ENCODE peak calls at places on chromosomes 11 and 22, in six cellular contexts. Z is CD4-positive, CD25-positive, alpha-beta regulatory T cell; U is fibroblast of lung; W is GM23248; K is epithelial cell of proximal tubule; P is lower lobe of right lung. N is an unnamed sample.

GRCh38 chr11:118838905-118839553 is 44.7 kb upstream of the CXCR5 start:
- DNase-seq in W (peak), U (no peak), Z (no peak), P (no peak), K (no peak), N (no peak)

GRCh38 chr11:11620251-11620965 is 1.4 kb downstream of the GALNT18 start:
- DNase-seq in Z (no peak), P (peak), U (peak), K (no peak), W (peak), N (peak)

GRCh38 chr22:44516841-44517240 is 18.8 kb upstream of the RTL6 start:
- DNase-seq in P (no peak), Z (no peak), K (no peak), U (no peak), W (no peak), N (no peak)

GRCh38 chr11:95832763-95833162 is 42.5 kb downstream of the CEP57 start:
- DNase-seq in U (peak), P (no peak), Z (no peak), K (no peak), W (peak), N (peak)

GRCh38 chr22:32574957-32575893 is 100.6 kb downstream of the FBXO7 start:
- DNase-seq in U (peak), W (no peak), Z (no peak), P (no peak), K (no peak), N (no peak)

GRCh38 chr11:45791524-45791923 is 13.4 kb upstream of the SLC35C1 start:
- DNase-seq in W (no peak), Z (no peak), K (no peak), P (no peak), U (no peak), N (no peak)

GRCh38 chr11:61751384-61751783 is 1.1 kb upstream of the MYRF start:
- DNase-seq in U (no peak), K (no peak), P (no peak), Z (no peak), W (no peak), N (no peak)

GRCh38 chr22:31861226-31861840 is 83.0 kb upstream of the YWHAH start:
- DNase-seq in Z (no peak), K (no peak), U (no peak), W (peak), P (no peak), N (peak)

GRCh38 chr22:21032037-21032842 is at the start of gene SLC7A4:
- DNase-seq in K (no peak), W (no peak), P (no peak), U (no peak), Z (no peak), N (no peak)

GRCh38 chr11:69044111-69045013 is 4.4 kb upstream of the TPCN2 start:
- DNase-seq in W (peak), U (peak), Z (no peak), K (peak), P (peak), N (peak)

GRCh38 chr22:30763815-30764686 is 69.4 kb downstream of the OSBP2 start:
- DNase-seq in Z (peak), K (peak), U (peak), W (peak), P (no peak), N (peak)

GRCh38 chr11:2562181-2562581 is 117.4 kb downstream of the KCNQ1 start:
- DNase-seq in W (no peak), P (peak), Z (no peak), K (no peak), U (no peak), N (no peak)

GRCh38 chr11:78079232-78080083 is at the start of gene NDUFC2:
- DNase-seq in U (peak), Z (peak), W (peak), P (peak), K (no peak), N (peak)

GRCh38 chr11:120065176-120065575 is 72.7 kb downstream of the TRIM29 start:
- DNase-seq in P (no peak), K (no peak), Z (no peak), U (no peak), W (no peak), N (no peak)

GRCh38 chr11:12092714-12093113 is 17.7 kb upstream of the MICAL2 start:
- DNase-seq in Z (no peak), U (no peak), W (no peak), P (no peak), K (no peak), N (no peak)

GRCh38 chr11:1484716-1485503 is 1.7 kb downstream of the MOB2 start:
- DNase-seq in U (no peak), P (peak), W (no peak), Z (no peak), K (no peak), N (no peak)

GRCh38 chr11:80186687-80187086 is 745.9 kb upstream of the TENM4 start:
- DNase-seq in Z (no peak), U (peak), P (no peak), W (no peak), K (no peak), N (no peak)

GRCh38 chr11:8744423-8744822 is 61.8 kb downstream of the RPL27A start:
- DNase-seq in W (peak), K (no peak), U (peak), P (no peak), Z (no peak), N (no peak)

GRCh38 chr11:65585396-65586246 is 9.8 kb downstream of the EHBP1L1 start:
- DNase-seq in Z (no peak), P (no peak), K (no peak), U (no peak), W (no peak), N (no peak)

GRCh38 chr11:65583589-65583988 is 7.7 kb downstream of the EHBP1L1 start:
- DNase-seq in U (no peak), W (no peak), K (no peak), P (no peak), Z (no peak), N (no peak)

GRCh38 chr11:65586247-65586630 is 9.4 kb downstream of the KCNK7 start:
- DNase-seq in U (no peak), K (no peak), P (no peak), Z (no peak), W (no peak), N (no peak)

GRCh38 chr11:65584102-65584501 is 8.2 kb downstream of the EHBP1L1 start:
- DNase-seq in Z (no peak), W (no peak), P (no peak), K (no peak), U (no peak), N (no peak)

DNA sequence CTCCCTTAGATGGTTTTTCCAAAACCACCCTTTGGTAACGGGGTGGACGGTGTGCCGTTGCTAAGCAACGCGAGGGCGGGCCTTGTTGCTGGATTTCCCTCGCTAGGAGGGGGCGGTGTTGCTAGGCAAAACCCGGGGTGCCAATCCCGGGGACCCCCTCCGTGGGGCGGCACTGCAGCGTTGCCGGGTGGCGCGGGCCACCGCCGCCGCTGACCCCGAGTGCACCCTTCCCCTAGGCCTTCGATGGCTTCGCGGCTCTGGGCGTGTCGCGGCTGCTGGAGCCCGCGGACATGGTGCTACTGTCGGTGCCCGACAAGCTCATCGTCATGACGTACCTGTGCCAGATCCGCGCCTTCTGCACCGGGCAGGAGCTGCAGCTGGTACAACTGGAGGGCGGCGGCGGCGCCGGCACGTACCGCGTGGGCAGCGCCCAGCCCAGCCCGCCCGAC is 8.9 kb downstream of the EHBP1L1 start:
- DNase-seq in U (no peak), W (no peak), K (no peak), P (no peak), Z (no peak), N (no peak)
- H3K4me3 ChIP-seq in U (no peak), W (no peak), K (no peak), P (no peak), Z (no peak), N (no peak)

GRCh38 chr11:86248609-86249008 is 4.1 kb downstream of the EED start:
- DNase-seq in Z (no peak), W (no peak), U (no peak), P (no peak), K (no peak), N (no peak)
- H3K4me3 ChIP-seq in Z (peak), W (no peak), U (no peak), P (no peak), K (no peak), N (no peak)

GRCh38 chr11:112516261-112516660 is 255.6 kb upstream of the PLET1 start:
- DNase-seq in K (no peak), P (no peak), U (no peak), W (peak), Z (no peak), N (no peak)

GRCh38 chr11:112511906-112512305 is 251.2 kb upstream of the PLET1 start:
- DNase-seq in W (no peak), K (no peak), U (no peak), Z (no peak), P (no peak), N (no peak)

GRCh38 chr11:112513417-112513816 is 252.8 kb upstream of the PLET1 start:
- DNase-seq in P (no peak), W (no peak), Z (no peak), K (no peak), U (no peak), N (no peak)

GRCh38 chr11:112516771-112517170 is 256.1 kb upstream of the PLET1 start:
- DNase-seq in Z (no peak), U (no peak), P (no peak), W (no peak), K (no peak), N (no peak)

DNA sequence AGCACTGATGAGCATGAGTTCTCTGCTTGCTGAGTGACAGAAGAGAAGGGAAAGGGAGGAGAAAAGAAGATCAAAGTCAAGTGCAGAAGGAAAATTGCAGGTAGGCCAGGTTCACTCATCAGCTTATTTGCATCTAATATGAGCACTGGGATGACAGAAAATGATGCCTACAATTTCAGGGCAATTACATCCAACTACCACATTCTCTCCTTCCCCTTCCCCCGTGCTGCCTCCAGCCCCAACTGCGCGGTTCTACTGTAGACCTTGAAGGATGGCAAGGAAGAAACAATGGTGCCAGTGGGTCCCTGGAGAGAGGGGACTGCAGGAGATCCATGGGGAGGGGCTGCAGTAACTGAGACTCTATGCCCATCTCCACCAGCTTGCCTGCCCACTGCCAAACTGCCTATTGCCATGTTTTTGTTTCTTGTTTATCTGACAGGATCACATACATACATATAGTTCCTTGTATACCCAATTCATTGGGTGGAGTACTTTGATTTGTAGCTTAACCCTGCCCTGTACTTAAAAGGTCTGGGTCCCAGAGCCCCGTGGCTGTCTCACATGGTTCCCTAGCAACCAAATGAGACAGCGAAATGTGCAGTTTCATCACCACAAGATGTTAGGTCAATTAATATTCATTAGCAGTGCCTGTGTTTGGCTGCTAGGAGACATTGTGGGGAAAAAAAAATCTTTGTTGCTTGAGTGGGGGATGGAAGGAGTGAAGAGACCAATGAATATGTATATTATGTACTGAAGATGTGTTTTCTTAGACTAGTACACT is 253.5 kb upstream of the PLET1 start:
- DNase-seq in W (no peak), U (no peak), P (no peak), K (no peak), Z (no peak), N (no peak)
- H3K4me3 ChIP-seq in W (no peak), U (no peak), P (no peak), K (no peak), Z (no peak), N (no peak)

GRCh38 chr11:101224221-101224620 is 94.6 kb upstream of the PGR start:
- DNase-seq in Z (no peak), K (no peak), P (no peak), U (no peak), W (no peak), N (no peak)
- H3K4me3 ChIP-seq in Z (no peak), K (no peak), P (no peak), U (no peak), W (no peak), N (no peak)

GRCh38 chr22:50260434-50260800 is 1.1 kb downstream of the MAPK12 start:
- DNase-seq in K (no peak), W (peak), Z (no peak), P (no peak), U (peak), N (peak)

GRCh38 chr22:50262460-50262911 is 1.0 kb upstream of the MAPK12 start:
- DNase-seq in U (no peak), W (peak), Z (no peak), P (no peak), K (no peak), N (peak)

GRCh38 chr22:50260801-50261614 is 475 bp downstream of the MAPK12 start:
- DNase-seq in K (no peak), P (peak), U (peak), Z (no peak), W (peak), N (peak)

GRCh38 chr22:50262973-50263617 is 1.6 kb upstream of the MAPK12 start:
- DNase-seq in W (no peak), P (no peak), K (no peak), U (no peak), Z (no peak), N (no peak)

GRCh38 chr22:50261615-50262459 is at the start of gene MAPK12:
- DNase-seq in W (peak), P (no peak), U (peak), K (no peak), Z (no peak), N (peak)
- H3K4me3 ChIP-seq in W (peak), P (peak), U (peak), K (peak), Z (no peak), N (peak)

GRCh38 chr11:117426297-117426685 is 98.6 kb downstream of the CEP164 start:
- DNase-seq in P (peak), U (peak), W (peak), Z (peak), K (peak), N (peak)
- H3K4me3 ChIP-seq in P (no peak), U (no peak), W (no peak), Z (peak), K (no peak), N (no peak)

N was measured in fibroblast of mammary gland.